ENCODE peak calls at places on chromosomes 5 and 9, in nine cellular contexts. W is fibroblast of villous mesenchyme, X is SK-N-SH, I is GM12891, G is heart left ventricle, Z is H54, H is amygdala, S is fibroblast of the conjunctiva, D is Karpas-422. P is an unnamed sample.

GRCh38 chr9:20312732-20313131 is 309.6 kb downstream of the MLLT3 start:
- DNase-seq in W (no peak), X (no peak), I (no peak), G (no peak), Z (peak), H (no peak), S (no peak), D (no peak), P (no peak)

GRCh38 chr9:28587052-28587451 is 1013.8 kb upstream of the C9orf72 start:
- DNase-seq in W (no peak), X (no peak), I (no peak), G (no peak), Z (no peak), H (no peak), S (no peak), D (no peak), P (no peak)

GRCh38 chr5:17118631-17119030 is 98.8 kb upstream of the BASP1 start:
- DNase-seq in W (peak), X (peak), I (no peak), G (peak), Z (peak), H (peak), S (no peak), D (no peak), P (peak)

GRCh38 chr5:125394661-125395280 is 648.3 kb upstream of the ZNF608 start:
- DNase-seq in W (no peak), X (no peak), I (no peak), G (no peak), Z (no peak), H (no peak), S (no peak), D (no peak), P (no peak)

GRCh38 chr9:97307091-97307490 is 368 bp upstream of the CCDC180 start:
- DNase-seq in W (peak), X (peak), I (no peak), G (peak), Z (peak), H (peak), S (peak), D (no peak), P (no peak)

GRCh38 chr5:67971223-67971830 is 244.2 kb upstream of the PIK3R1 start:
- DNase-seq in W (peak), X (no peak), I (no peak), G (no peak), Z (no peak), H (no peak), S (peak), D (no peak), P (no peak)

GRCh38 chr5:151267481-151268275 is 14.7 kb downstream of the GM2A start:
- DNase-seq in W (no peak), X (no peak), I (no peak), G (no peak), Z (no peak), H (no peak), S (no peak), D (no peak), P (no peak)

GRCh38 chr9:36222449-36222848 is 31.7 kb downstream of the CLTA start:
- DNase-seq in W (no peak), X (no peak), I (no peak), G (no peak), Z (no peak), H (no peak), S (no peak), D (no peak), P (no peak)

GRCh38 chr9:134066923-134067851 is 639 bp downstream of the BRD3 start:
- DNase-seq in W (peak), X (peak), I (peak), G (peak), Z (peak), H (no peak), S (no peak), D (peak), P (no peak)

GRCh38 chr5:171801839-171802238 is 16.2 kb downstream of the SMIM23 start:
- DNase-seq in W (no peak), X (no peak), I (no peak), G (no peak), Z (no peak), H (no peak), S (no peak), D (no peak), P (no peak)

GRCh38 chr5:151156732-151157402 is 712 bp downstream of the ANXA6 start:
- DNase-seq in W (no peak), X (peak), I (peak), G (no peak), Z (no peak), H (no peak), S (no peak), D (peak), P (peak)

GRCh38 chr9:4327504-4328191 is 27.8 kb upstream of the GLIS3 start:
- DNase-seq in W (peak), X (no peak), I (no peak), G (no peak), Z (no peak), H (no peak), S (peak), D (no peak), P (no peak)

GRCh38 chr5:93078082-93079038 is 502.7 kb downstream of the NR2F1-AS1 start:
- DNase-seq in W (peak), X (peak), I (no peak), G (peak), Z (peak), H (peak), S (no peak), D (no peak), P (no peak)

GRCh38 chr9:4020038-4020746 is 279.7 kb downstream of the GLIS3 start:
- DNase-seq in W (peak), X (no peak), I (no peak), G (no peak), Z (no peak), H (no peak), S (no peak), D (no peak), P (no peak)

GRCh38 chr5:172740483-172741205 is 30.4 kb downstream of the DUSP1 start:
- DNase-seq in W (peak), X (no peak), I (no peak), G (peak), Z (peak), H (no peak), S (peak), D (no peak), P (no peak)

GRCh38 chr5:103562084-103562452 is 521 bp downstream of the NUDT12 start:
- DNase-seq in W (no peak), X (no peak), I (no peak), G (no peak), Z (no peak), H (no peak), S (no peak), D (no peak), P (peak)

GRCh38 chr9:72474676-72475075 is 46.7 kb upstream of the TMC1 start:
- DNase-seq in W (peak), X (no peak), I (no peak), G (no peak), Z (no peak), H (no peak), S (no peak), D (no peak), P (no peak)

GRCh38 chr9:92983984-92984589 is 36.8 kb downstream of the FGD3 start:
- DNase-seq in W (peak), X (no peak), I (no peak), G (no peak), Z (no peak), H (no peak), S (no peak), D (peak), P (no peak)

GRCh38 chr5:142246-142810 is 49.0 kb upstream of the LRRC14B start:
- DNase-seq in W (no peak), X (peak), I (no peak), G (no peak), Z (no peak), H (no peak), S (no peak), D (no peak), P (no peak)

GRCh38 chr5:398475-399295 is 44.3 kb upstream of the EXOC3 start:
- DNase-seq in W (no peak), X (peak), I (no peak), G (no peak), Z (no peak), H (no peak), S (no peak), D (no peak), P (no peak)

GRCh38 chr9:70043689-70044449 is at the start of gene MAMDC2:
- DNase-seq in W (peak), X (peak), I (no peak), G (peak), Z (peak), H (peak), S (no peak), D (no peak), P (no peak)

GRCh38 chr5:143882520-143882919 is 70.6 kb downstream of the HMHB1 start:
- DNase-seq in W (peak), X (no peak), I (no peak), G (no peak), Z (no peak), H (no peak), S (peak), D (no peak), P (no peak)

GRCh38 chr5:179251276-179251969 is 93.8 kb downstream of the ADAMTS2 start:
- DNase-seq in W (no peak), X (no peak), I (no peak), G (peak), Z (no peak), H (no peak), S (no peak), D (no peak), P (no peak)

GRCh38 chr9:109295475-109296110 is 25.3 kb downstream of the EPB41L4B start:
- DNase-seq in W (peak), X (no peak), I (no peak), G (no peak), Z (no peak), H (no peak), S (no peak), D (no peak), P (no peak)

GRCh38 chr9:131530546-131530929 is 525 bp downstream of the UCK1 start:
- DNase-seq in W (peak), X (peak), I (peak), G (peak), Z (no peak), H (no peak), S (no peak), D (peak), P (no peak)

GRCh38 chr5:178595750-178596149 is 5.6 kb upstream of the COL23A1 start:
- DNase-seq in W (no peak), X (no peak), I (no peak), G (no peak), Z (no peak), H (no peak), S (no peak), D (no peak), P (no peak)

GRCh38 chr5:180618830-180619562 is 27.7 kb upstream of the SCGB3A1 start:
- DNase-seq in W (peak), X (peak), I (peak), G (no peak), Z (no peak), H (no peak), S (no peak), D (no peak), P (peak)

GRCh38 chr9:110330484-110331115 is 7.1 kb downstream of the TXNDC8 start:
- DNase-seq in W (peak), X (no peak), I (no peak), G (no peak), Z (no peak), H (no peak), S (no peak), D (no peak), P (peak)

GRCh38 chr5:71533614-71534013 is 53.5 kb upstream of the MCCC2 start:
- DNase-seq in W (peak), X (no peak), I (no peak), G (no peak), Z (no peak), H (no peak), S (peak), D (peak), P (no peak)

GRCh38 chr9:21579209-21579608 is 97.1 kb upstream of the IFNE start:
- DNase-seq in W (peak), X (no peak), I (no peak), G (no peak), Z (no peak), H (no peak), S (no peak), D (no peak), P (no peak)

GRCh38 chr9:127683723-127684122 is 23.1 kb upstream of the CFAP157 start:
- DNase-seq in W (peak), X (no peak), I (no peak), G (no peak), Z (peak), H (no peak), S (peak), D (no peak), P (no peak)

GRCh38 chr5:177023247-177023703 is 779 bp downstream of the ZNF346 start:
- DNase-seq in W (no peak), X (peak), I (no peak), G (no peak), Z (no peak), H (no peak), S (no peak), D (peak), P (peak)

GRCh38 chr9:129930743-129931142 is 95.5 kb downstream of the USP20 start:
- DNase-seq in W (no peak), X (no peak), I (no peak), G (no peak), Z (no peak), H (no peak), S (no peak), D (no peak), P (no peak)

GRCh38 chr5:58188287-58188651 is 271.6 kb downstream of the PLK2 start:
- DNase-seq in W (peak), X (no peak), I (no peak), G (no peak), Z (no peak), H (no peak), S (peak), D (no peak), P (no peak)

GRCh38 chr9:83410701-83411100 is 127.5 kb downstream of the FRMD3 start:
- DNase-seq in W (no peak), X (no peak), I (no peak), G (no peak), Z (no peak), H (no peak), S (no peak), D (no peak), P (no peak)

GRCh38 chr5:68740204-68740910 is 353.5 kb upstream of the SLC30A5 start:
- DNase-seq in W (no peak), X (no peak), I (no peak), G (no peak), Z (no peak), H (no peak), S (no peak), D (no peak), P (no peak)

P was measured in HL-60.